ENCODE peak calls at places on chromosomes 12 and 14, in eight cellular contexts. K, J, D, I, Q, U, B and H are unnamed samples.
A peak's percentile ranks its signal among the peaks of the same experiment; 100 is the strongest.

GRCh38 chr14:90405101-90405500 is 8.3 kb downstream of the CALM1 start:
- DNase-seq in K (peak; percentile 26), J (no peak), D (no peak), I (no peak), Q (no peak), U (peak; percentile 11), B (no peak), H (no peak)

GRCh38 chr14:64113279-64113678 is 180.9 kb downstream of the ESR2 start:
- DNase-seq in K (no peak), J (no peak), D (no peak), I (no peak), Q (no peak), U (no peak), B (no peak), H (no peak)

GRCh38 chr12:37666069-37666781 is 650.3 kb upstream of the ALG10B start:
- DNase-seq in K (no peak), J (no peak), D (no peak), I (no peak), Q (no peak), U (no peak), B (no peak), H (no peak)

GRCh38 chr12:3777206-3777809 is 24.4 kb upstream of the CRACR2A start:
- DNase-seq in K (peak; percentile 46), J (no peak), D (peak; percentile 15), I (peak; percentile 43), Q (peak; percentile 61), U (peak; percentile 30), B (no peak), H (no peak)

GRCh38 chr12:107818984-107819383 is 44.5 kb downstream of the ASCL4 start:
- DNase-seq in K (no peak), J (no peak), D (no peak), I (peak; percentile 62), Q (no peak), U (no peak), B (no peak), H (no peak)

GRCh38 chr12:62532333-62532732 is 65.7 kb downstream of the MON2 start:
- DNase-seq in K (no peak), J (no peak), D (no peak), I (no peak), Q (no peak), U (no peak), B (no peak), H (no peak)

GRCh38 chr14:35877276-35877675 is 51.1 kb downstream of the BRMS1L start:
- DNase-seq in K (peak; percentile 61), J (no peak), D (no peak), I (no peak), Q (no peak), U (peak; percentile 73), B (no peak), H (no peak)

GRCh38 chr14:52692248-52692962 is 3.0 kb downstream of the ERO1A start:
- DNase-seq in K (no peak), J (no peak), D (no peak), I (peak; percentile 75), Q (peak; percentile 66), U (no peak), B (no peak), H (no peak)

GRCh38 chr14:50068496-50068895 is 47.9 kb downstream of the VCPKMT start:
- DNase-seq in K (no peak), J (no peak), D (no peak), I (no peak), Q (no peak), U (no peak), B (no peak), H (no peak)

GRCh38 chr14:87052646-87053225 is 940.2 kb downstream of the GALC start:
- DNase-seq in K (no peak), J (no peak), D (no peak), I (no peak), Q (no peak), U (no peak), B (no peak), H (no peak)

GRCh38 chr14:104393898-104394605 is 185.5 kb upstream of the C14orf180 start:
- DNase-seq in K (no peak), J (no peak), D (no peak), I (no peak), Q (peak; percentile 80), U (no peak), B (no peak), H (no peak)

GRCh38 chr12:88882662-88883061 is 302.4 kb upstream of the KITLG start:
- DNase-seq in K (no peak), J (no peak), D (no peak), I (no peak), Q (no peak), U (no peak), B (no peak), H (no peak)

GRCh38 chr12:128791395-128792322 is 32.1 kb downstream of the SLC15A4 start:
- DNase-seq in K (no peak), J (no peak), D (no peak), I (peak; percentile 13), Q (peak; percentile 32), U (no peak), B (no peak), H (no peak)

GRCh38 chr12:119681953-119682352 is 14.0 kb downstream of the PRKAB1 start:
- DNase-seq in K (no peak), J (no peak), D (no peak), I (no peak), Q (no peak), U (no peak), B (peak; percentile 51), H (no peak)

GRCh38 chr12:115640929-115641328 is 636.6 kb downstream of the MED13L start:
- DNase-seq in K (no peak), J (no peak), D (no peak), I (peak; percentile 17), Q (no peak), U (no peak), B (no peak), H (no peak)

GRCh38 chr14:104370256-104370870 is 209.2 kb upstream of the C14orf180 start:
- DNase-seq in K (peak; percentile 49), J (peak; percentile 63), D (no peak), I (no peak), Q (peak; percentile 80), U (peak; percentile 15), B (no peak), H (peak; percentile 66)

GRCh38 chr12:52949413-52950331 is 754 bp downstream of the KRT18 start:
- DNase-seq in K (peak; percentile 95), J (peak; percentile 62), D (peak; percentile 83), I (peak; percentile 95), Q (no peak), U (peak; percentile 98), B (no peak), H (peak; percentile 43)

GRCh38 chr12:107091381-107091780 is 2.0 kb downstream of the CRY1 start:
- DNase-seq in K (peak; percentile 18), J (no peak), D (no peak), I (peak; percentile 64), Q (no peak), U (no peak), B (no peak), H (no peak)

GRCh38 chr14:92426237-92426636 is 87.3 kb upstream of the RIN3 start:
- DNase-seq in K (no peak), J (no peak), D (no peak), I (peak; percentile 50), Q (no peak), U (no peak), B (no peak), H (no peak)
- TF ChIP-seq USF2 in K (no peak), J (no peak), D (no peak), I (no peak), Q (no peak), U (no peak), B (no peak), H (no peak)

DNA sequence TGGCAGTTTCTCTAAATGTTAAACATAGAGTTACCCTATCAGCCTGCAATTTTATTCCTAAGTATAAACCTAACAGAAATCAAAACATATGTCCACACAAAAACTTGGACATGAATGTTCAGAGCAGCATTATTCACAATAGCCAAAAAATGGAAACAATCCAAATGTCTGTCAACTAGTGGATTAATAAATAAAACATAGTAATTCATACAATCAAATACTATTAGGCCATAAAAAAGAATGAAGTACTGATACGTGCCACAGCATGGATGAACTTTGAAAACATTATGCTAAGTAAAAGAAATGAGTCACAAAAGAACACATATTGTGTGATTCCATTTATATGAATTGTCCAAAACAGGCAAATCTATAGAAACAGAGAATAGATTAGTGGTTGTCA is 196.4 kb downstream of the NUAK1 start:
- DNase-seq in K (no peak), J (no peak), D (no peak), I (no peak), Q (no peak), U (no peak), B (no peak), H (no peak)
- TF ChIP-seq USF2 in K (no peak), J (no peak), D (no peak), I (no peak), Q (no peak), U (no peak), B (no peak), H (no peak)

DNA sequence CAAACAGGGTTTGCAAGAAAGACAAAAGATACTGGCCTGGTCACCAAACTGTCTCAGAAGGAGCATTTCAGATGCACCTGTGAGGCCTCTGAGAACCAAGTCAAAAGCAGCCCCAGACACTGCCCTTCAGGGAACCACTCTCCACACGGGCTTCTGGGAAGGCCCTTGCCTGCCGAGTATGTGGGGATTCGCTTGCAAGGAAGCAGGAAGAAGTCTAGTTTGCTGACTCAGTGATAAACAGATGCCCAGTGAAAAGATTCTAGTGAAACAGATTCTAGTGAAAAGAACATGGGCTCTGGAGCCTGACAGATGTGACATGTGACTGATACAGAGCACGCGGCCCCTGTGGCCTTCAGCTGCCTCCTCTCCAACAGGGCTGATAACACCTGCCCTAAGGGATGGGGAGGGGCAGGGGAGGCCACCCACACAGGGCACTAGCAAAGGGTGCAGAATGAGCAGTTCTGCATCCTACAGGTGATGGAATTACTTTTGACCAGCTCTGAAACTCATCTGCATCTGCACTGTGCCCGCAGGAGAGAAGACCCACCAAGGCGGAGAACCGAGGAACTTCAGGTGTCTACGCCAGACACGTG is 19.1 kb downstream of the AMN start:
- DNase-seq in K (no peak), J (no peak), D (no peak), I (peak; percentile 11), Q (no peak), U (no peak), B (no peak), H (no peak)
- TF ChIP-seq USF2 in K (no peak), J (no peak), D (no peak), I (no peak), Q (no peak), U (no peak), B (no peak), H (no peak)

GRCh38 chr12:50597200-50598195 is 92.7 kb downstream of the DIP2B start:
- DNase-seq in K (peak; percentile 68), J (no peak), D (no peak), I (peak; percentile 93), Q (no peak), U (no peak), B (peak; percentile 55), H (no peak)
- TF ChIP-seq USF2 in K (no peak), J (no peak), D (no peak), I (no peak), Q (no peak), U (no peak), B (no peak), H (no peak)